ENCODE peak calls at places on chromosomes 11 and 22, in nine cellular contexts. A, J, W, O, N, T, B, E and G are unnamed samples.

GRCh38 chr22:28397324-28397723 is 282.3 kb downstream of the TTC28 start:
- DNase-seq in E (no peak), W (no peak), N (no peak), T (no peak), O (no peak), B (no peak), A (no peak), J (no peak), G (no peak)

GRCh38 chr11:47387944-47388696 is 9.8 kb upstream of the SPI1 start:
- DNase-seq in W (no peak), E (no peak), O (no peak), T (no peak), A (no peak), J (no peak), B (peak), N (no peak), G (no peak)

GRCh38 chr11:123063396-123064267 is 1.7 kb upstream of the HSPA8 start:
- DNase-seq in B (peak), T (no peak), W (peak), E (peak), O (peak), N (no peak), J (peak), A (no peak), G (peak)

GRCh38 chr11:71448257-71449161 is at the start of gene DHCR7:
- DNase-seq in T (peak), N (peak), A (peak), B (peak), E (peak), W (peak), O (peak), J (peak), G (peak)

GRCh38 chr11:85710912-85711311 is 24.9 kb upstream of the CCDC89 start:
- DNase-seq in E (no peak), T (no peak), A (no peak), O (no peak), J (no peak), B (no peak), N (no peak), W (no peak), G (no peak)

GRCh38 chr11:89495951-89496350 is 4.8 kb upstream of the NOX4 start:
- DNase-seq in O (no peak), N (peak), J (no peak), B (no peak), E (peak), A (no peak), T (no peak), W (no peak), G (no peak)

GRCh38 chr11:124329787-124330478 is 9.9 kb upstream of the OR8D2 start:
- DNase-seq in E (peak), O (no peak), J (no peak), T (no peak), B (peak), N (no peak), W (no peak), A (no peak), G (no peak)

GRCh38 chr11:23957309-23957708 is 539.5 kb upstream of the LUZP2 start:
- DNase-seq in E (no peak), A (no peak), T (no peak), B (no peak), W (no peak), J (no peak), O (no peak), N (no peak), G (no peak)

GRCh38 chr11:70595016-70595415 is 196.7 kb downstream of the CTTN start:
- DNase-seq in O (no peak), N (no peak), E (no peak), W (no peak), J (no peak), B (no peak), A (no peak), T (no peak), G (no peak)

GRCh38 chr11:34790620-34791019 is 125.6 kb downstream of the APIP start:
- DNase-seq in O (peak), A (no peak), J (no peak), N (no peak), T (no peak), E (no peak), B (no peak), W (no peak), G (no peak)

GRCh38 chr11:16280256-16280682 is 76.1 kb downstream of the SOX6 start:
- DNase-seq in T (no peak), W (peak), N (peak), A (peak), B (no peak), J (peak), E (peak), O (peak), G (no peak)